ENCODE peak calls at places on chromosomes 4 and X, in seven cellular contexts. D, K, E, G, T, X and H are unnamed samples.

GRCh38 chrX:95762716-95763115 is 921.9 kb upstream of the DIAPH2 start:
- DNase-seq in D (no peak), K (no peak), E (no peak), G (no peak), T (no peak), X (no peak), H (no peak)

GRCh38 chr4:121096174-121096573 is 23.8 kb upstream of the NDNF start:
- DNase-seq in D (no peak), K (no peak), E (no peak), G (no peak), T (no peak), X (no peak), H (no peak)

GRCh38 chr4:59094505-59094904 is 1984.3 kb upstream of the IGFBP7 start:
- DNase-seq in D (no peak), K (no peak), E (no peak), G (no peak), T (no peak), X (no peak), H (no peak)

GRCh38 chrX:26581086-26581485 is 365.1 kb downstream of the MAGEB5 start:
- DNase-seq in D (no peak), K (peak), E (no peak), G (no peak), T (no peak), X (no peak), H (no peak)

GRCh38 chr4:39814403-39815185 is 116.7 kb downstream of the UBE2K start:
- DNase-seq in D (no peak), K (peak), E (peak), G (no peak), T (no peak), X (no peak), H (no peak)

GRCh38 chrX:134603806-134604700 is 54.2 kb downstream of the PLAC1 start:
- DNase-seq in D (no peak), K (peak), E (peak), G (no peak), T (no peak), X (no peak), H (no peak)

GRCh38 chr4:20662851-20663250 is 37.4 kb upstream of the PACRGL start:
- DNase-seq in D (no peak), K (peak), E (no peak), G (no peak), T (no peak), X (no peak), H (no peak)

GRCh38 chrX:107940095-107940494 is 42.1 kb downstream of the TEX13B start:
- DNase-seq in D (no peak), K (no peak), E (no peak), G (no peak), T (no peak), X (no peak), H (no peak)

GRCh38 chrX:119502727-119503483 is 34.7 kb downstream of the SLC25A5 start:
- DNase-seq in D (no peak), K (peak), E (peak), G (no peak), T (no peak), X (peak), H (peak)

GRCh38 chrX:69027181-69028005 is 137.9 kb downstream of the PJA1 start:
- DNase-seq in D (no peak), K (peak), E (no peak), G (no peak), T (no peak), X (no peak), H (peak)

GRCh38 chr4:47145630-47146029 is 114.3 kb downstream of the GABRB1 start:
- DNase-seq in D (no peak), K (peak), E (no peak), G (no peak), T (no peak), X (no peak), H (no peak)

GRCh38 chrX:39752820-39753219 is 344.9 kb downstream of the BCOR start:
- DNase-seq in D (no peak), K (peak), E (no peak), G (no peak), T (no peak), X (peak), H (peak)

GRCh38 chr4:32645653-32646052 is 1925.5 kb downstream of the PCDH7 start:
- DNase-seq in D (no peak), K (no peak), E (no peak), G (no peak), T (no peak), X (no peak), H (no peak)

GRCh38 chr4:15318621-15319348 is 109.0 kb upstream of the C1QTNF7 start:
- DNase-seq in D (no peak), K (peak), E (no peak), G (no peak), T (no peak), X (no peak), H (no peak)

GRCh38 chrX:150365953-150366911 is 3.1 kb downstream of the MAMLD1 start:
- DNase-seq in D (peak), K (peak), E (no peak), G (peak), T (no peak), X (peak), H (no peak)
- TF ChIP-seq CTCF in D (no peak), K (peak), E (peak), G (no peak), T (no peak), X (peak), H (no peak)

GRCh38 chrX:9267415-9267814 is 197.4 kb upstream of the TBL1X start:
- DNase-seq in D (no peak), K (no peak), E (peak), G (no peak), T (no peak), X (no peak), H (no peak)

GRCh38 chrX:9272166-9272565 is 192.7 kb upstream of the TBL1X start:
- DNase-seq in D (no peak), K (no peak), E (no peak), G (no peak), T (no peak), X (no peak), H (no peak)

GRCh38 chrX:9273744-9274143 is 191.1 kb upstream of the TBL1X start:
- DNase-seq in D (no peak), K (no peak), E (no peak), G (no peak), T (no peak), X (no peak), H (no peak)

DNA sequence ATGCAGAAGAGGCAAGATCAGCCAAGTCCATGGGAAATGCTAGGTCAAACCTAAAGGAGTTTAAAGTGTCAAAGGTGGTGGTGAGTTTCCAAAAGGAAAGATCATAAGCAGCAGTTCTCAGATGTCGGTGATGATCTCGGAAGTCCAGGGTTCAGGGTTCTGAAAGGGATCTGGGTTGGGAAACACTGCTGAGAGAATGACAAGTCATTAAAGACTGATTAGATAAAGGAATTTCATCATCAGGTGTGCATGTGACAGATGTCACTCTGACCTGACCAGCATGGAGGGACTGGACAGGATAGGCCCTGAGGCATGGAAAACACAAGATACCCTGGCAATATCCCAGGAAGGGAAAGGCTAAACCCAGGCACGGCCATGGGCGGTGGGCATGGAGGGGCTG is 195.7 kb upstream of the TBL1X start:
- DNase-seq in D (no peak), K (no peak), E (no peak), G (no peak), T (no peak), X (no peak), H (no peak)
- TF ChIP-seq POLR2A in D (no peak), K (no peak), E (no peak), G (no peak), T (no peak), X (no peak), H (no peak)

GRCh38 chr4:141158219-141158618 is 24.9 kb upstream of the RNF150 start:
- DNase-seq in D (no peak), K (peak), E (peak), G (no peak), T (no peak), X (no peak), H (no peak)
- TF ChIP-seq CTCF in D (peak), K (peak), E (peak), G (peak), T (peak), X (peak), H (no peak)

DNA sequence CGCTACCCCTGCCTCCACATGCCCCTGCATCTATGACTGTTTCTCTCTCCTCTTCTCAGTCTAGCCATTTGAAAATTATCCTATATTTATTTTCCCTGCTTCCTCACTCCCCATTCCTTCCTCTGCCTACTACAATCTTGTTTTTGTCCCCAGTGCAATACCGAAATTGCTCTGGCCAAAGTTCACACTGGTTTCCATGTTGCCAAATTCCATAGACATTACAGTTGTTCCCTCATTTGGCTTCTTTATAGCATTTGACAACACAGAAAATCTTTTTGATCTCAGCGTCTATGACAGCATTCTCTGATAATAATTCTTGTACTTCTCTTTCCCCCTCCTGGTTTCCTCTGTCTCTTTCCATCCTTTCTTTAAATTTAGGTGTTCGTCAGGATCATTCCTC is 99.4 kb downstream of the GPR82 start:
- DNase-seq in D (no peak), K (no peak), E (no peak), G (no peak), T (no peak), X (no peak), H (no peak)
- TF ChIP-seq POLR2A in D (no peak), K (no peak), E (no peak), G (no peak), T (no peak), X (no peak), H (no peak)

GRCh38 chrX:151816914-151817313 is 82.4 kb downstream of the CNGA2 start:
- DNase-seq in D (no peak), K (no peak), E (no peak), G (no peak), T (no peak), X (no peak), H (no peak)

GRCh38 chrX:151825927-151826471 is 86.7 kb upstream of the MAGEA4 start:
- DNase-seq in D (no peak), K (peak), E (peak), G (no peak), T (no peak), X (no peak), H (no peak)

GRCh38 chrX:151815461-151815860 is 80.9 kb downstream of the CNGA2 start:
- DNase-seq in D (no peak), K (no peak), E (no peak), G (no peak), T (no peak), X (no peak), H (no peak)

GRCh38 chrX:151818828-151819227 is 84.3 kb downstream of the CNGA2 start:
- DNase-seq in D (no peak), K (no peak), E (no peak), G (no peak), T (no peak), X (no peak), H (no peak)

GRCh38 chrX:151821226-151821625 is 86.7 kb downstream of the CNGA2 start:
- DNase-seq in D (no peak), K (no peak), E (no peak), G (no peak), T (no peak), X (no peak), H (no peak)
- TF ChIP-seq CTCF in D (no peak), K (no peak), E (no peak), G (no peak), T (no peak), X (no peak), H (no peak)

GRCh38 chr4:55949480-55949802 is 696 bp downstream of the CEP135 start:
- DNase-seq in D (no peak), K (no peak), E (no peak), G (no peak), T (no peak), X (no peak), H (no peak)

GRCh38 chr4:55951191-55951922 is 2.6 kb downstream of the CEP135 start:
- DNase-seq in D (no peak), K (no peak), E (no peak), G (no peak), T (no peak), X (no peak), H (no peak)

GRCh38 chr4:55948726-55949479 is at the start of gene CEP135:
- DNase-seq in D (peak), K (peak), E (peak), G (peak), T (peak), X (peak), H (peak)

GRCh38 chr4:55947912-55948725 is 626 bp upstream of the CEP135 start:
- DNase-seq in D (no peak), K (peak), E (peak), G (no peak), T (no peak), X (no peak), H (no peak)

GRCh38 chr4:55947254-55947882 is 1.4 kb upstream of the CEP135 start:
- DNase-seq in D (no peak), K (peak), E (no peak), G (no peak), T (no peak), X (no peak), H (no peak)
- TF ChIP-seq POLR2A in D (no peak), K (no peak), E (no peak), G (no peak), T (no peak), X (no peak), H (no peak)

DNA sequence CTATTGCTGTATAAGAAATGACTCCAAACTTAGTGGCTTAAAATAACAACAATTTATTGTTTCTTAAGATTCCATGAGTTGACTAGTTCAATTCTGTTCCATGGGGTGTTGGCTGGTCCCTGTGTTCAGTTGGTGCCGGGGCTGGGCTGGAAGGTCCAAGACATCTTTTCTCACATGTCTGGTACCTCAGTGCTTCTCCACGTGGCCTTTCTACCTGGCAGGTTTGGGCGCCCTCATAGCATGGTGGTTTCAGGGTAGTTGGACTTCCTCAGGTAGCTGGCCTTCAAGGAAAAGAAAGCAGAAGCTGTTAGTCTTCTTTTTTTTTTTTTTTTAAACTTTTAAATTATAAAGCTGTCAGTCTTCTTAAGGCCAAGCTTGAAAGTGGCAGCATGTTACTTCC is 104.6 kb upstream of the LIMCH1 start:
- DNase-seq in D (no peak), K (no peak), E (no peak), G (no peak), T (no peak), X (no peak), H (no peak)
- TF ChIP-seq CTCF in D (no peak), K (no peak), E (no peak), G (no peak), T (no peak), X (no peak), H (no peak)

GRCh38 chr4:2537011-2537830 is 774 bp downstream of the FAM193A start:
- DNase-seq in D (peak), K (peak), E (no peak), G (peak), T (no peak), X (peak), H (peak)
- TF ChIP-seq POLR2A in D (no peak), K (no peak), E (no peak), G (no peak), T (no peak), X (no peak), H (no peak)

GRCh38 chr4:82604522-82604921 is 42.7 kb upstream of the TMEM150C start:
- DNase-seq in D (no peak), K (no peak), E (no peak), G (no peak), T (no peak), X (no peak), H (no peak)

GRCh38 chr4:82594466-82594865 is 32.7 kb upstream of the TMEM150C start:
- DNase-seq in D (no peak), K (no peak), E (no peak), G (no peak), T (no peak), X (no peak), H (no peak)

GRCh38 chr4:82593416-82593815 is 31.6 kb upstream of the TMEM150C start:
- DNase-seq in D (no peak), K (no peak), E (no peak), G (no peak), T (no peak), X (no peak), H (no peak)

GRCh38 chr4:82601242-82602015 is 39.6 kb upstream of the TMEM150C start:
- DNase-seq in D (no peak), K (no peak), E (no peak), G (no peak), T (no peak), X (no peak), H (no peak)

DNA sequence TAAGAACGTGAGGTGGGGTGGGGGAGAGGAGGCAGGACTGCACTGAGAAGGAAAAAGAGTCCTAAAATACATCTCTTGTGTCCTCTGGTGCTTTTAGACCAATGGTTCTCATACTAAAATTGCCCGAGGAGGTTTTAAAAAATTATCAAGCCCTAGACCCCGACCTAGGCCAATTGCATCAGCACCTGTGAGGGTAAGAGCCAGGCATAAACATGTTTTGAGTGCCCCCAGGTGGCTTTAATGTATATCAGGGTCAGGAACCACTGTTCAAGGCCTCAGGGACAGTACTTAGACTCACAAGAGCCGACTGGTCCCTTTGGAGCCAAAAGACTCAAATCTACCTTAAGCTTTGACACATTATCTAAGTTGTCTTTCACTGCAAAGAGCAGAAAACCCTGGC is 37.5 kb upstream of the TMEM150C start:
- DNase-seq in D (no peak), K (no peak), E (no peak), G (no peak), T (no peak), X (no peak), H (no peak)
- TF ChIP-seq CTCF in D (no peak), K (no peak), E (no peak), G (no peak), T (no peak), X (peak), H (no peak)